ENCODE peak calls at places on chromosome 2, in seven cellular contexts. M, P, Z, N, Y, V and K are unnamed samples.

GRCh38 chr2:237759176-237759575 is 39.4 kb upstream of the RBM44 start:
- DNase-seq in M (no peak), P (no peak), Z (no peak), N (no peak), Y (no peak), V (no peak), K (no peak)

GRCh38 chr2:127162261-127163089 is 55.5 kb upstream of the BIN1 start:
- DNase-seq in M (no peak), P (no peak), Z (no peak), N (no peak), Y (no peak), V (no peak), K (no peak)

GRCh38 chr2:109324859-109325258 is 195.9 kb downstream of the SH3RF3 start:
- DNase-seq in M (peak; percentile 79), P (no peak), Z (no peak), N (peak; percentile 95), Y (peak; percentile 53), V (no peak), K (no peak)

GRCh38 chr2:54771166-54771565 is 47.7 kb downstream of the EML6 start:
- DNase-seq in M (no peak), P (no peak), Z (no peak), N (peak; percentile 44), Y (no peak), V (no peak), K (no peak)

GRCh38 chr2:6917071-6917760 is at the start of gene RNF144A:
- DNase-seq in M (peak; percentile 74), P (peak; percentile 73), Z (no peak), N (peak; percentile 12), Y (peak; percentile 35), V (peak; percentile 44), K (no peak)

GRCh38 chr2:12456293-12457151 is 260.2 kb upstream of the TRIB2 start:
- DNase-seq in M (peak; percentile 94), P (peak; percentile 47), Z (peak; percentile 53), N (peak; percentile 99), Y (peak; percentile 88), V (no peak), K (peak; percentile 36)

GRCh38 chr2:179107737-179108136 is 57.8 kb upstream of the CCDC141 start:
- DNase-seq in M (no peak), P (no peak), Z (no peak), N (peak; percentile 46), Y (no peak), V (no peak), K (no peak)

GRCh38 chr2:241109210-241110088 is 7.4 kb upstream of the MTERF4 start:
- DNase-seq in M (no peak), P (no peak), Z (no peak), N (no peak), Y (no peak), V (no peak), K (no peak)

GRCh38 chr2:197229509-197230458 is 80.8 kb downstream of the ANKRD44 start:
- DNase-seq in M (no peak), P (no peak), Z (no peak), N (peak; percentile 88), Y (no peak), V (no peak), K (no peak)

GRCh38 chr2:190607657-190608357 is 41.1 kb upstream of the NAB1 start:
- DNase-seq in M (no peak), P (no peak), Z (peak; percentile 74), N (peak; percentile 70), Y (no peak), V (no peak), K (no peak)

GRCh38 chr2:144935736-144936135 is 415.8 kb upstream of the ZEB2 start:
- DNase-seq in M (no peak), P (no peak), Z (no peak), N (no peak), Y (no peak), V (no peak), K (no peak)

GRCh38 chr2:112812318-112813042 is 24.1 kb downstream of the IL1B start:
- DNase-seq in M (no peak), P (no peak), Z (no peak), N (peak; percentile 96), Y (no peak), V (no peak), K (no peak)

GRCh38 chr2:134087371-134087921 is 166.4 kb upstream of the MGAT5 start:
- DNase-seq in M (no peak), P (no peak), Z (no peak), N (no peak), Y (no peak), V (no peak), K (no peak)

GRCh38 chr2:238369516-238370481 is 49.5 kb downstream of the TRAF3IP1 start:
- DNase-seq in M (no peak), P (no peak), Z (no peak), N (no peak), Y (no peak), V (no peak), K (no peak)

GRCh38 chr2:133287709-133288108 is 280.6 kb downstream of the NCKAP5 start:
- DNase-seq in M (no peak), P (no peak), Z (no peak), N (peak; percentile 96), Y (no peak), V (no peak), K (no peak)

GRCh38 chr2:225738735-225739134 is 339.2 kb downstream of the NYAP2 start:
- DNase-seq in M (no peak), P (no peak), Z (no peak), N (no peak), Y (no peak), V (no peak), K (no peak)

GRCh38 chr2:162106146-162106551 is 32.1 kb upstream of the DPP4 start:
- DNase-seq in M (no peak), P (no peak), Z (no peak), N (peak; percentile 25), Y (no peak), V (no peak), K (no peak)

DNA sequence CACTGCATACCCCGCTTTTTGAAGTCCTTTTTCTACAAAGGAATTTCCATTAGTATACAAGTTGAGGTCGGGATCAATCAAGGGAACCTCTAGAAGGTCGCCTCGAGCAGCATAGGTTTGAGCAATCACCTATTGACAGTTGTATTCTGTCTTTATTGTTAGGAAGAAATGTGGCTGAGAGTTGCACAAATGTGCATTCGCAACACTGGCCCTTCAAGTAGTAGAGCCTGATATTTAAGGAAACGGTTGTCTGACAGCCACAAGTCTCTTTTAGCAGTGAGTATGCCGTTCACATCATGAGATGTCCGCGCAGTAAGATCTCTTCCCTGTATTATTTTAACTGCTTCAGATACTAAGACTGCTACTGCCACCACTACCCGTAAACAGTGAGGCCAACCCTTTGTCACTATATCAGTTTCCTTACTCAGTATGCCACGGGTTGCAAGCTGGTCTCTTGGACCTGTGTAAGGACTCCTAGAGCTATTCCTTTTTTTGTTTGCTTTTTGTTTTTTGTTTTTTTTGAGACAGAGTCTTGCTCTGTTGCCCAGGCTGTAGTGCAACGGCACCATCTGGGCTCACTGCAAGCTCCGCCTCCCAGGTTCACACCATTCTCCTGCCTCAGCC is 10.0 kb upstream of the STARD7 start:
- DNase-seq in M (no peak), P (no peak), Z (no peak), N (no peak), Y (no peak), V (no peak), K (no peak)
- H3K27ac ChIP-seq in M (no peak overlapping the region), P (no peak overlapping the region), Z (no peak overlapping the region), N (no peak overlapping the region), Y (no peak overlapping the region), V (no peak overlapping the region), K (no peak overlapping the region)

GRCh38 chr2:74891136-74891764 is 57.3 kb downstream of the HK2 start:
- DNase-seq in M (no peak), P (no peak), Z (no peak), N (no peak), Y (no peak), V (no peak), K (no peak)
- H3K4me1 ChIP-seq in M (no peaks in the 10 kb centered on the region), P (no peaks in the 10 kb centered on the region), Z (peaks cover 3% of the 10 kb centered on the region), N (peaks cover 33% of the 10 kb centered on the region), Y (no peaks in the 10 kb centered on the region), V (no peaks in the 10 kb centered on the region), K (peaks cover 3% of the 10 kb centered on the region)

DNA sequence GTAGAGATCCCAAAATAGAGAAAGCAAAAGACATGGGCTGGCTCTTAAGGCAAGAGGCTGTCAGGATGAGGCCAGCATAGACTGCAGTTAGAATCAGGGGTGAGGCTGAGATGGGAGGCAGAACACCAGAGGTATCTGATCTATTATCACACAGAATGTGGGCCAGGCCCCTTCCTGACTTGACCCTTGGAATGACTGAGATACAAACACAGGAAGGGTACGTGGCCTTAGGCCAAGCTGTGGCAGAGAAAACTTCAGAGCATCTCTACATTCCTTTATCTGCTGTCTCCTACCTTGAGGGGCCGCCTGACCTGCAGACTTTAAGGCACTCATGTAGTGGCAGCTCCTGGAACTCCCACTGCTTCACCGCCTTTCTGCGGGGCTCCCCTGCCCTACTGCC is 28.4 kb downstream of the TMEM17 start:
- DNase-seq in M (no peak), P (no peak), Z (no peak), N (no peak), Y (no peak), V (no peak), K (no peak)
- H3K27ac ChIP-seq in M (peak overlapping the region; percentile 74), P (no peak overlapping the region), Z (no peak overlapping the region), N (no peak overlapping the region), Y (peak overlapping the region; percentile 39), V (no peak overlapping the region), K (peak overlapping the region; percentile 67)

GRCh38 chr2:42194428-42194827 is 25.3 kb downstream of the EML4 start:
- DNase-seq in M (no peak), P (no peak), Z (no peak), N (no peak), Y (no peak), V (no peak), K (no peak)

GRCh38 chr2:42191285-42192009 is 22.3 kb downstream of the EML4 start:
- DNase-seq in M (no peak), P (no peak), Z (no peak), N (no peak), Y (no peak), V (no peak), K (no peak)

GRCh38 chr2:42193722-42194187 is 24.6 kb downstream of the EML4 start:
- DNase-seq in M (no peak), P (no peak), Z (no peak), N (peak; percentile 46), Y (no peak), V (no peak), K (no peak)

GRCh38 chr2:42192010-42192373 is 22.8 kb downstream of the EML4 start:
- DNase-seq in M (no peak), P (no peak), Z (no peak), N (no peak), Y (no peak), V (no peak), K (no peak)

DNA sequence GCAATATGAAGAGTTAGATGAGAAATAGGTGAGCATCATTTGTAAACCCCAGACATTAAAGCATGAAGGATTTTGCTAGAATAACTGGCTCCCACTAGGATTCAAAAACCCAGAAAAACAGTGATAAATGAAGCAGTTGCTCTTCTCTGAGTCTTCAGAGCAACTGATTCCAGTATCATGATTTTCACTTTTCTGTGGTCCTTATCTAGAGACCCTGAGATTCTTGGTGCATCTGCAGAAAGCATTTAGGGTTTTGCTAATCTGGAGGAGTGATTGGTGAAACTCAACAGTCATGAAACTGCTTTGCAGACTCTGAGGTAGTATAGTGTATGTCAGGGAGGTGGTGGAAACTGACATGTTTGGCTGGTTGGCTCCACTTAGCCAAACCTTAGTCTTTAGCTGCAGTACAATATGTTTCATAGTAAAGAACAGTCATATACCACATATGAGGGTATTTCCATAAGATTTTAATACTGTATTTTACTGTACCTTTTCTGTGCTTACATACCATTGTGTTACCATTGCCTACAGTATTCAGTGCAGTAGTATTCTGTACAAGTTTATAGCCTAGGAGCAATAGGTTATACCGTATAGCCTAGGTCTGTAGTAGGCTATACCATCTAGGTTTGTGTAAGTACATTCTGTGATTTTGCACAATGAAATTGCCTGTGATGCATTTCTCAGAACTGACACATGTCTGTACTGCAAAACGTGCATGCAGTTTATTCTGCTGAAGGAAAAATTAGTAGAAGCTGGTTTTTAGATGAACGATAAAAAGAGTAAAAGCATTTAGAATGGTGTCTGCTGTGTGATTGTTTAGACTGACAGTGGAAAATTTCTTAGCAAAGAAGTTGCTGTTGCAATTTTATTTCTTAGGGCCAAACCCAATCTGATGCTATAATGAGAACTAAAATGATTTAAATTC is 23.8 kb downstream of the EML4 start:
- DNase-seq in M (no peak), P (no peak), Z (no peak), N (no peak), Y (no peak), V (no peak), K (no peak)
- H3K4me1 ChIP-seq in M (no peaks in the 10 kb centered on the region), P (peaks cover 63% of the 10 kb centered on the region), Z (peaks cover 61% of the 10 kb centered on the region), N (peaks cover 20% of the 10 kb centered on the region), Y (no peaks in the 10 kb centered on the region), V (peaks cover 16% of the 10 kb centered on the region), K (peaks cover 3% of the 10 kb centered on the region)